ENCODE peak calls at places on chromosomes 6 and 20, in nine cellular contexts. One of them, this sample, is unnamed.

GRCh38 chr6:15969236-15969778 is 159.6 kb upstream of the MYLIP start:
- ATAC-seq in Panc1: no peak
- ATAC-seq in HCT116: no peak
- ATAC-seq in CD8-positive, alpha-beta T cell: no peak
- ATAC-seq in activated T-cell treated with anti-CD3 and anti-CD28 coated beads, Interleukin-2, amount 50 U/mL, for 72 hours: no peak
- ATAC-seq in Right ventricle myocardium superior: no peak
- ATAC-seq in left lung: no peak
- ATAC-seq in Right ventricle myocardium inferior: no peak
- ATAC-seq in CD4-positive, alpha-beta T cell: no peak
- ATAC-seq in this sample: no peak

GRCh38 chr6:90097357-90097756 is 199.3 kb downstream of the BACH2 start:
- ATAC-seq in activated T-cell treated with anti-CD3 and anti-CD28 coated beads, Interleukin-2, amount 50 U/mL, for 72 hours: no peak
- ATAC-seq in Panc1: no peak
- ATAC-seq in CD8-positive, alpha-beta T cell: no peak
- ATAC-seq in Right ventricle myocardium superior: no peak
- ATAC-seq in CD4-positive, alpha-beta T cell: no peak
- ATAC-seq in HCT116: no peak
- ATAC-seq in Right ventricle myocardium inferior: no peak
- ATAC-seq in left lung: no peak
- ATAC-seq in this sample: no peak

GRCh38 chr6:90216081-90216977 is 80.3 kb downstream of the BACH2 start:
- ATAC-seq in left lung: no peak
- ATAC-seq in Right ventricle myocardium superior: no peak
- ATAC-seq in CD8-positive, alpha-beta T cell: peak
- ATAC-seq in CD4-positive, alpha-beta T cell: peak
- ATAC-seq in activated T-cell treated with anti-CD3 and anti-CD28 coated beads, Interleukin-2, amount 50 U/mL, for 72 hours: no peak
- ATAC-seq in Right ventricle myocardium inferior: no peak
- ATAC-seq in HCT116: no peak
- ATAC-seq in Panc1: no peak
- ATAC-seq in this sample: no peak

GRCh38 chr6:63644668-63645326 is 9.2 kb downstream of the PHF3 start:
- ATAC-seq in Panc1: peak
- ATAC-seq in Right ventricle myocardium superior: peak
- ATAC-seq in HCT116: no peak
- ATAC-seq in Right ventricle myocardium inferior: peak
- ATAC-seq in CD8-positive, alpha-beta T cell: no peak
- ATAC-seq in activated T-cell treated with anti-CD3 and anti-CD28 coated beads, Interleukin-2, amount 50 U/mL, for 72 hours: no peak
- ATAC-seq in CD4-positive, alpha-beta T cell: no peak
- ATAC-seq in left lung: peak
- ATAC-seq in this sample: no peak

GRCh38 chr20:15141880-15142279 is 804.5 kb upstream of the FLRT3 start:
- ATAC-seq in CD4-positive, alpha-beta T cell: no peak
- ATAC-seq in left lung: no peak
- ATAC-seq in HCT116: no peak
- ATAC-seq in Right ventricle myocardium superior: no peak
- ATAC-seq in CD8-positive, alpha-beta T cell: no peak
- ATAC-seq in activated T-cell treated with anti-CD3 and anti-CD28 coated beads, Interleukin-2, amount 50 U/mL, for 72 hours: no peak
- ATAC-seq in Panc1: no peak
- ATAC-seq in Right ventricle myocardium inferior: no peak
- ATAC-seq in this sample: no peak

GRCh38 chr6:90238663-90239542 is 57.7 kb downstream of the BACH2 start:
- ATAC-seq in Right ventricle myocardium inferior: no peak
- ATAC-seq in activated T-cell treated with anti-CD3 and anti-CD28 coated beads, Interleukin-2, amount 50 U/mL, for 72 hours: no peak
- ATAC-seq in left lung: no peak
- ATAC-seq in CD8-positive, alpha-beta T cell: peak
- ATAC-seq in CD4-positive, alpha-beta T cell: peak
- ATAC-seq in HCT116: no peak
- ATAC-seq in Panc1: no peak
- ATAC-seq in Right ventricle myocardium superior: no peak
- ATAC-seq in this sample: no peak

GRCh38 chr6:232896-233640 is 59.2 kb upstream of the DUSP22 start:
- ATAC-seq in CD8-positive, alpha-beta T cell: no peak
- ATAC-seq in Panc1: no peak
- ATAC-seq in Right ventricle myocardium superior: no peak
- ATAC-seq in activated T-cell treated with anti-CD3 and anti-CD28 coated beads, Interleukin-2, amount 50 U/mL, for 72 hours: no peak
- ATAC-seq in CD4-positive, alpha-beta T cell: no peak
- ATAC-seq in HCT116: no peak
- ATAC-seq in left lung: no peak
- ATAC-seq in Right ventricle myocardium inferior: no peak
- ATAC-seq in this sample: no peak

GRCh38 chr6:124470803-124471202 is 491.4 kb upstream of the RNF217 start:
- ATAC-seq in activated T-cell treated with anti-CD3 and anti-CD28 coated beads, Interleukin-2, amount 50 U/mL, for 72 hours: no peak
- ATAC-seq in CD4-positive, alpha-beta T cell: no peak
- ATAC-seq in Right ventricle myocardium superior: no peak
- ATAC-seq in Panc1: no peak
- ATAC-seq in HCT116: no peak
- ATAC-seq in CD8-positive, alpha-beta T cell: no peak
- ATAC-seq in left lung: no peak
- ATAC-seq in Right ventricle myocardium inferior: no peak
- ATAC-seq in this sample: no peak

GRCh38 chr6:41942045-41942851 is 640 bp upstream of the CCND3 start:
- ATAC-seq in CD4-positive, alpha-beta T cell: peak
- ATAC-seq in CD8-positive, alpha-beta T cell: peak
- ATAC-seq in HCT116: peak
- ATAC-seq in Panc1: peak
- ATAC-seq in Right ventricle myocardium inferior: no peak
- ATAC-seq in Right ventricle myocardium superior: no peak
- ATAC-seq in left lung: peak
- ATAC-seq in activated T-cell treated with anti-CD3 and anti-CD28 coated beads, Interleukin-2, amount 50 U/mL, for 72 hours: peak
- ATAC-seq in this sample: peak

GRCh38 chr6:3456395-3456767 is 469 bp downstream of the SLC22A23 start:
- ATAC-seq in HCT116: peak
- ATAC-seq in Panc1: peak
- ATAC-seq in activated T-cell treated with anti-CD3 and anti-CD28 coated beads, Interleukin-2, amount 50 U/mL, for 72 hours: peak
- ATAC-seq in left lung: no peak
- ATAC-seq in Right ventricle myocardium superior: no peak
- ATAC-seq in Right ventricle myocardium inferior: no peak
- ATAC-seq in CD8-positive, alpha-beta T cell: no peak
- ATAC-seq in CD4-positive, alpha-beta T cell: no peak
- ATAC-seq in this sample: no peak

GRCh38 chr6:3697609-3698008 is 53.9 kb downstream of the PXDC1 start:
- ATAC-seq in HCT116: no peak
- ATAC-seq in activated T-cell treated with anti-CD3 and anti-CD28 coated beads, Interleukin-2, amount 50 U/mL, for 72 hours: no peak
- ATAC-seq in CD4-positive, alpha-beta T cell: no peak
- ATAC-seq in Panc1: no peak
- ATAC-seq in CD8-positive, alpha-beta T cell: no peak
- ATAC-seq in Right ventricle myocardium inferior: peak
- ATAC-seq in left lung: peak
- ATAC-seq in Right ventricle myocardium superior: peak
- ATAC-seq in this sample: no peak

GRCh38 chr6:122141246-122141645 is 258.2 kb upstream of the HSF2 start:
- ATAC-seq in CD8-positive, alpha-beta T cell: no peak
- ATAC-seq in CD4-positive, alpha-beta T cell: no peak
- ATAC-seq in Panc1: no peak
- ATAC-seq in Right ventricle myocardium superior: no peak
- ATAC-seq in activated T-cell treated with anti-CD3 and anti-CD28 coated beads, Interleukin-2, amount 50 U/mL, for 72 hours: no peak
- ATAC-seq in left lung: no peak
- ATAC-seq in HCT116: no peak
- ATAC-seq in Right ventricle myocardium inferior: no peak
- ATAC-seq in this sample: no peak

GRCh38 chr6:84508334-84508733 is 256.1 kb downstream of the TBX18 start:
- ATAC-seq in CD4-positive, alpha-beta T cell: no peak
- ATAC-seq in left lung: no peak
- ATAC-seq in activated T-cell treated with anti-CD3 and anti-CD28 coated beads, Interleukin-2, amount 50 U/mL, for 72 hours: no peak
- ATAC-seq in HCT116: no peak
- ATAC-seq in Panc1: no peak
- ATAC-seq in CD8-positive, alpha-beta T cell: no peak
- ATAC-seq in Right ventricle myocardium inferior: no peak
- ATAC-seq in Right ventricle myocardium superior: no peak
- ATAC-seq in this sample: no peak

GRCh38 chr20:62624325-62624690 is 18.0 kb upstream of the SLCO4A1 start:
- ATAC-seq in Panc1: peak
- ATAC-seq in Right ventricle myocardium inferior: no peak
- ATAC-seq in CD8-positive, alpha-beta T cell: peak
- ATAC-seq in Right ventricle myocardium superior: peak
- ATAC-seq in left lung: peak
- ATAC-seq in CD4-positive, alpha-beta T cell: peak
- ATAC-seq in activated T-cell treated with anti-CD3 and anti-CD28 coated beads, Interleukin-2, amount 50 U/mL, for 72 hours: peak
- ATAC-seq in HCT116: peak
- ATAC-seq in this sample: no peak

GRCh38 chr6:73508776-73509175 is 12.1 kb downstream of the EEF1A1 start:
- ATAC-seq in Right ventricle myocardium superior: no peak
- ATAC-seq in Panc1: no peak
- ATAC-seq in CD8-positive, alpha-beta T cell: no peak
- ATAC-seq in activated T-cell treated with anti-CD3 and anti-CD28 coated beads, Interleukin-2, amount 50 U/mL, for 72 hours: peak
- ATAC-seq in left lung: no peak
- ATAC-seq in CD4-positive, alpha-beta T cell: no peak
- ATAC-seq in Right ventricle myocardium inferior: no peak
- ATAC-seq in HCT116: no peak
- ATAC-seq in this sample: no peak

GRCh38 chr6:134495203-134495892 is 177.4 kb upstream of the SGK1 start:
- ATAC-seq in CD8-positive, alpha-beta T cell: no peak
- ATAC-seq in CD4-positive, alpha-beta T cell: no peak
- ATAC-seq in left lung: no peak
- ATAC-seq in Right ventricle myocardium superior: no peak
- ATAC-seq in activated T-cell treated with anti-CD3 and anti-CD28 coated beads, Interleukin-2, amount 50 U/mL, for 72 hours: no peak
- ATAC-seq in Panc1: no peak
- ATAC-seq in HCT116: no peak
- ATAC-seq in Right ventricle myocardium inferior: no peak
- ATAC-seq in this sample: no peak

GRCh38 chr20:44810391-44811149 is at the start of gene RIMS4:
- ATAC-seq in Right ventricle myocardium inferior: no peak
- ATAC-seq in CD4-positive, alpha-beta T cell: peak
- ATAC-seq in activated T-cell treated with anti-CD3 and anti-CD28 coated beads, Interleukin-2, amount 50 U/mL, for 72 hours: peak
- ATAC-seq in Right ventricle myocardium superior: no peak
- ATAC-seq in HCT116: no peak
- ATAC-seq in Panc1: peak
- ATAC-seq in left lung: no peak
- ATAC-seq in CD8-positive, alpha-beta T cell: no peak
- ATAC-seq in this sample: peak

GRCh38 chr20:1166963-1167720 is 17.6 kb downstream of the TMEM74B start:
- ATAC-seq in CD8-positive, alpha-beta T cell: no peak
- ATAC-seq in Right ventricle myocardium inferior: no peak
- ATAC-seq in HCT116: no peak
- ATAC-seq in left lung: no peak
- ATAC-seq in activated T-cell treated with anti-CD3 and anti-CD28 coated beads, Interleukin-2, amount 50 U/mL, for 72 hours: no peak
- ATAC-seq in Panc1: no peak
- ATAC-seq in CD4-positive, alpha-beta T cell: no peak
- ATAC-seq in Right ventricle myocardium superior: no peak
- ATAC-seq in this sample: no peak

GRCh38 chr6:168247456-168248147 is 72.0 kb downstream of the DACT2 start:
- ATAC-seq in Panc1: peak
- ATAC-seq in CD8-positive, alpha-beta T cell: no peak
- ATAC-seq in CD4-positive, alpha-beta T cell: no peak
- ATAC-seq in left lung: peak
- ATAC-seq in HCT116: no peak
- ATAC-seq in Right ventricle myocardium inferior: no peak
- ATAC-seq in Right ventricle myocardium superior: no peak
- ATAC-seq in activated T-cell treated with anti-CD3 and anti-CD28 coated beads, Interleukin-2, amount 50 U/mL, for 72 hours: no peak
- ATAC-seq in this sample: no peak

GRCh38 chr6:27154696-27155095 is 92.8 kb upstream of the PRSS16 start:
- ATAC-seq in Right ventricle myocardium inferior: no peak
- ATAC-seq in HCT116: no peak
- ATAC-seq in Right ventricle myocardium superior: no peak
- ATAC-seq in activated T-cell treated with anti-CD3 and anti-CD28 coated beads, Interleukin-2, amount 50 U/mL, for 72 hours: no peak
- ATAC-seq in left lung: no peak
- ATAC-seq in CD4-positive, alpha-beta T cell: peak
- ATAC-seq in Panc1: no peak
- ATAC-seq in CD8-positive, alpha-beta T cell: peak
- ATAC-seq in this sample: no peak

GRCh38 chr20:3471397-3472021 is 691 bp downstream of the ATRN start:
- ATAC-seq in CD4-positive, alpha-beta T cell: no peak
- ATAC-seq in HCT116: peak
- ATAC-seq in Panc1: peak
- ATAC-seq in activated T-cell treated with anti-CD3 and anti-CD28 coated beads, Interleukin-2, amount 50 U/mL, for 72 hours: no peak
- ATAC-seq in left lung: no peak
- ATAC-seq in CD8-positive, alpha-beta T cell: no peak
- ATAC-seq in Right ventricle myocardium inferior: no peak
- ATAC-seq in Right ventricle myocardium superior: no peak
- ATAC-seq in this sample: peak

GRCh38 chr20:62947532-62948300 is 4.8 kb upstream of the SLC17A9 start:
- ATAC-seq in CD4-positive, alpha-beta T cell: no peak
- ATAC-seq in Right ventricle myocardium inferior: no peak
- ATAC-seq in Panc1: no peak
- ATAC-seq in CD8-positive, alpha-beta T cell: no peak
- ATAC-seq in left lung: no peak
- ATAC-seq in activated T-cell treated with anti-CD3 and anti-CD28 coated beads, Interleukin-2, amount 50 U/mL, for 72 hours: no peak
- ATAC-seq in Right ventricle myocardium superior: no peak
- ATAC-seq in HCT116: no peak
- ATAC-seq in this sample: no peak

GRCh38 chr6:152981989-152982767 is 663 bp downstream of the FBXO5 start:
- ATAC-seq in Right ventricle myocardium inferior: no peak
- ATAC-seq in CD8-positive, alpha-beta T cell: no peak
- ATAC-seq in activated T-cell treated with anti-CD3 and anti-CD28 coated beads, Interleukin-2, amount 50 U/mL, for 72 hours: no peak
- ATAC-seq in left lung: no peak
- ATAC-seq in Panc1: peak
- ATAC-seq in Right ventricle myocardium superior: no peak
- ATAC-seq in HCT116: peak
- ATAC-seq in CD4-positive, alpha-beta T cell: no peak
- ATAC-seq in this sample: no peak

GRCh38 chr6:167975449-167975848 is 22.0 kb upstream of the KIF25 start:
- ATAC-seq in left lung: no peak
- ATAC-seq in activated T-cell treated with anti-CD3 and anti-CD28 coated beads, Interleukin-2, amount 50 U/mL, for 72 hours: no peak
- ATAC-seq in CD4-positive, alpha-beta T cell: no peak
- ATAC-seq in Right ventricle myocardium superior: no peak
- ATAC-seq in CD8-positive, alpha-beta T cell: no peak
- ATAC-seq in Panc1: peak
- ATAC-seq in Right ventricle myocardium inferior: no peak
- ATAC-seq in HCT116: no peak
- ATAC-seq in this sample: no peak

GRCh38 chr6:2772840-2773239 is 7.6 kb downstream of the WRNIP1 start:
- ATAC-seq in Panc1: no peak
- ATAC-seq in Right ventricle myocardium inferior: no peak
- ATAC-seq in activated T-cell treated with anti-CD3 and anti-CD28 coated beads, Interleukin-2, amount 50 U/mL, for 72 hours: no peak
- ATAC-seq in HCT116: no peak
- ATAC-seq in left lung: no peak
- ATAC-seq in Right ventricle myocardium superior: peak
- ATAC-seq in CD8-positive, alpha-beta T cell: no peak
- ATAC-seq in CD4-positive, alpha-beta T cell: no peak
- ATAC-seq in this sample: no peak

GRCh38 chr6:155880905-155881304 is 425.3 kb upstream of the NOX3 start:
- ATAC-seq in left lung: peak
- ATAC-seq in Panc1: no peak
- ATAC-seq in CD4-positive, alpha-beta T cell: no peak
- ATAC-seq in Right ventricle myocardium inferior: no peak
- ATAC-seq in activated T-cell treated with anti-CD3 and anti-CD28 coated beads, Interleukin-2, amount 50 U/mL, for 72 hours: peak
- ATAC-seq in Right ventricle myocardium superior: no peak
- ATAC-seq in HCT116: no peak
- ATAC-seq in CD8-positive, alpha-beta T cell: no peak
- ATAC-seq in this sample: peak

GRCh38 chr20:45336530-45337366 is 11.5 kb downstream of the SDC4 start:
- ATAC-seq in activated T-cell treated with anti-CD3 and anti-CD28 coated beads, Interleukin-2, amount 50 U/mL, for 72 hours: no peak
- ATAC-seq in Right ventricle myocardium inferior: no peak
- ATAC-seq in HCT116: peak
- ATAC-seq in left lung: peak
- ATAC-seq in CD4-positive, alpha-beta T cell: no peak
- ATAC-seq in CD8-positive, alpha-beta T cell: no peak
- ATAC-seq in Panc1: peak
- ATAC-seq in Right ventricle myocardium superior: peak
- ATAC-seq in this sample: peak

GRCh38 chr6:71412559-71412958 is 123.9 kb downstream of the OGFRL1 start:
- ATAC-seq in CD8-positive, alpha-beta T cell: no peak
- ATAC-seq in HCT116: no peak
- ATAC-seq in activated T-cell treated with anti-CD3 and anti-CD28 coated beads, Interleukin-2, amount 50 U/mL, for 72 hours: no peak
- ATAC-seq in CD4-positive, alpha-beta T cell: no peak
- ATAC-seq in Right ventricle myocardium superior: peak
- ATAC-seq in Panc1: peak
- ATAC-seq in left lung: peak
- ATAC-seq in Right ventricle myocardium inferior: no peak
- ATAC-seq in this sample: peak

GRCh38 chr20:31440012-31440659 is at the start of gene DEFB123:
- ATAC-seq in activated T-cell treated with anti-CD3 and anti-CD28 coated beads, Interleukin-2, amount 50 U/mL, for 72 hours: no peak
- ATAC-seq in left lung: no peak
- ATAC-seq in CD8-positive, alpha-beta T cell: no peak
- ATAC-seq in CD4-positive, alpha-beta T cell: no peak
- ATAC-seq in Right ventricle myocardium superior: no peak
- ATAC-seq in Right ventricle myocardium inferior: no peak
- ATAC-seq in HCT116: peak
- ATAC-seq in Panc1: peak
- ATAC-seq in this sample: no peak

GRCh38 chr6:21752054-21752811 is 158.7 kb downstream of the SOX4 start:
- ATAC-seq in CD4-positive, alpha-beta T cell: no peak
- ATAC-seq in Right ventricle myocardium inferior: no peak
- ATAC-seq in left lung: no peak
- ATAC-seq in HCT116: no peak
- ATAC-seq in CD8-positive, alpha-beta T cell: no peak
- ATAC-seq in activated T-cell treated with anti-CD3 and anti-CD28 coated beads, Interleukin-2, amount 50 U/mL, for 72 hours: no peak
- ATAC-seq in Panc1: peak
- ATAC-seq in Right ventricle myocardium superior: no peak
- ATAC-seq in this sample: no peak

GRCh38 chr6:20292905-20293304 is 80.6 kb upstream of the MBOAT1 start:
- ATAC-seq in activated T-cell treated with anti-CD3 and anti-CD28 coated beads, Interleukin-2, amount 50 U/mL, for 72 hours: peak
- ATAC-seq in Right ventricle myocardium superior: no peak
- ATAC-seq in left lung: no peak
- ATAC-seq in CD8-positive, alpha-beta T cell: peak
- ATAC-seq in HCT116: no peak
- ATAC-seq in Panc1: no peak
- ATAC-seq in CD4-positive, alpha-beta T cell: peak
- ATAC-seq in Right ventricle myocardium inferior: no peak
- ATAC-seq in this sample: no peak

This sample was measured in SK-N-SH treated with all-trans-retinoic acid at 6 μM for 48 hours.